ENCODE peak calls at places on chromosome 21, in eight cellular contexts. Y, I, H, V, D, G, P and J are unnamed samples.

GRCh38 chr21:31236528-31236927 is 107.5 kb downstream of the TIAM1 start:
- DNase-seq in Y (no peak), I (no peak), H (no peak), V (no peak), D (no peak), G (no peak), P (no peak), J (no peak)

GRCh38 chr21:24514081-24514733 is 1093.1 kb downstream of the MRPL39 start:
- DNase-seq in Y (no peak), I (no peak), H (no peak), V (no peak), D (no peak), G (no peak), P (no peak), J (no peak)

GRCh38 chr21:29302340-29302991 is 3.7 kb downstream of the BACH1 start:
- DNase-seq in Y (no peak), I (no peak), H (no peak), V (no peak), D (no peak), G (no peak), P (no peak), J (no peak)

GRCh38 chr21:41227357-41228005 is 59.5 kb downstream of the BACE2 start:
- DNase-seq in Y (no peak), I (no peak), H (no peak), V (no peak), D (no peak), G (no peak), P (no peak), J (no peak)

GRCh38 chr21:36909423-36909822 is 57.0 kb downstream of the HLCS start:
- DNase-seq in Y (no peak), I (no peak), H (no peak), V (peak; percentile 37), D (no peak), G (no peak), P (no peak), J (no peak)

GRCh38 chr21:39705849-39706248 is 39.1 kb upstream of the IGSF5 start:
- DNase-seq in Y (no peak), I (no peak), H (no peak), V (no peak), D (no peak), G (no peak), P (no peak), J (no peak)

GRCh38 chr21:38990424-38990794 is 184.7 kb downstream of the ETS2 start:
- DNase-seq in Y (no peak), I (peak; percentile 36), H (no peak), V (no peak), D (no peak), G (peak; percentile 46), P (no peak), J (no peak)

GRCh38 chr21:22791986-22792560 is 1793.9 kb downstream of the NCAM2 start:
- DNase-seq in Y (peak; percentile 31), I (no peak), H (no peak), V (peak; percentile 2), D (no peak), G (peak; percentile 28), P (no peak), J (peak; percentile 11)

GRCh38 chr21:46411236-46411635 is 47.5 kb upstream of the DIP2A start:
- DNase-seq in Y (no peak), I (no peak), H (no peak), V (no peak), D (no peak), G (no peak), P (no peak), J (no peak)

GRCh38 chr21:33685613-33686197 is 43.4 kb downstream of the ITSN1 start:
- DNase-seq in Y (no peak), I (no peak), H (no peak), V (no peak), D (no peak), G (no peak), P (no peak), J (no peak)
- TF ChIP-seq CTCF in Y (no peak), I (no peak), H (no peak), V (no peak), D (no peak), G (no peak), P (no peak), J (no peak)

DNA sequence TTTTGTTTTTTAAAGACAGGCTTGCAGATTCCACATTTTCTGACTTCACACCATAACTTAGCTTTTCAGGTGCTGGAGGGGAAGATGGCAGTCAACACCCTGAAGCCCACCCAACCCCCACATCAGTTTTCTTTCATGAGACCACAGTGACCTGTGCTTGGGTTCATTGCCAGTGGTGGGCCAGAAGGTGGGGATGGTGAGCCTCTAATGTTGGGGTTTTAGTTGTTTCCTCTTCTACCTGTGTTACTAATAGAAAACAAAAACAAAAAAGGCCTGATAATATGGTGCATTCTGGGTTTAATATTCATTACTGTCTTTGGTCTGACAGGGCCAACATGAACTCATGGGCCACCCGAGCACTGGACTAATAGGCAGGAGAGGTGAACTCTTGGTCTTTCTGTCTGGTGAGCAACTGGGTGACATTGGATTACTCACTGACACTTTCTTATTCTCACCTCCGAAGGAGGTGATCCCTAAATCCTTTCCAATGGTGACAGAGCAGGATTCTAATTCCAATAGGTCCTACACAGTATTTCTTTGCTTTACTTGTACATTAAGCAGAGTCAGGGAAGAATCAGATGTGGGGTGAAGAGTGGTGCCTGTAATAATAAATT is 132.8 kb downstream of the CLIC6 start:
- DNase-seq in Y (peak; percentile 61), I (no peak), H (no peak), V (peak; percentile 21), D (no peak), G (peak; percentile 33), P (no peak), J (peak; percentile 28)
- TF ChIP-seq CTCF in Y (peak; percentile 69), I (no peak), H (no peak), V (no peak), D (no peak), G (peak; percentile 42), P (peak; percentile 16), J (peak; percentile 20)

GRCh38 chr21:42330380-42331336 is 15.4 kb upstream of the TFF3 start:
- DNase-seq in Y (peak; percentile 52), I (no peak), H (no peak), V (no peak), D (no peak), G (no peak), P (peak; percentile 14), J (no peak)
- TF ChIP-seq CTCF in Y (no peak), I (no peak), H (no peak), V (no peak), D (no peak), G (no peak), P (no peak), J (no peak)

DNA sequence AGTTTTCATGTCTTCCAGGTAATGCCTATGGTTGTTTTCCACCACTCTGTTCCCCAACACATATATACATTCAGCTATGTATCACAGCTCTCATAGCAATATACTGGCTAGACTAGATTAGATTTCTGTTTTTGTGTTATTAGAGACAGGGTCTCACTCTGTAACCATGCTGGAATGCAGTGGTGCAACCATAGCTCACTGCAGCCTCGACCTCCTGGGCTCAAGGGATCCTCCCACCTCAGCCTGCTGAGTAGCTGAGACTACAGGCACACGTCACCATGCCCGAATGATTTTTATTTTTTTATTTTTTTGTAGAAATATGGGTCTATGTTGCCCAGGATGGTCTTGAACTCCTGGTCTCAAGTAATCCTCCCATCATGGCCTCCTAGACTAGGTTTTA is 37.7 kb downstream of the SYNJ1 start:
- DNase-seq in Y (no peak), I (no peak), H (no peak), V (no peak), D (no peak), G (no peak), P (no peak), J (no peak)
- TF ChIP-seq CTCF in Y (no peak), I (no peak), H (no peak), V (no peak), D (no peak), G (no peak), P (no peak), J (no peak)

GRCh38 chr21:26461500-26461899 is 111.6 kb downstream of the CYYR1 start:
- DNase-seq in Y (no peak), I (no peak), H (no peak), V (no peak), D (no peak), G (no peak), P (no peak), J (no peak)

GRCh38 chr21:26457817-26458216 is 115.3 kb downstream of the CYYR1 start:
- DNase-seq in Y (no peak), I (no peak), H (no peak), V (no peak), D (no peak), G (no peak), P (no peak), J (no peak)

GRCh38 chr21:26460621-26461020 is 112.5 kb downstream of the CYYR1 start:
- DNase-seq in Y (no peak), I (no peak), H (no peak), V (no peak), D (no peak), G (no peak), P (no peak), J (no peak)
- TF ChIP-seq CTCF in Y (no peak), I (no peak), H (no peak), V (no peak), D (no peak), G (no peak), P (no peak), J (no peak)

GRCh38 chr21:25887166-25887565 is 152.4 kb downstream of the GABPA start:
- DNase-seq in Y (no peak), I (no peak), H (no peak), V (no peak), D (no peak), G (no peak), P (no peak), J (no peak)
- TF ChIP-seq CTCF in Y (no peak), I (no peak), H (no peak), V (no peak), D (no peak), G (no peak), P (no peak), J (peak; percentile 42)

GRCh38 chr21:42539931-42540343 is 26.3 kb downstream of the SLC37A1 start:
- DNase-seq in Y (no peak), I (peak; percentile 51), H (no peak), V (no peak), D (no peak), G (peak; percentile 44), P (no peak), J (no peak)
- TF ChIP-seq CTCF in Y (no peak), I (no peak), H (no peak), V (no peak), D (no peak), G (peak; percentile 36), P (no peak), J (no peak)

DNA sequence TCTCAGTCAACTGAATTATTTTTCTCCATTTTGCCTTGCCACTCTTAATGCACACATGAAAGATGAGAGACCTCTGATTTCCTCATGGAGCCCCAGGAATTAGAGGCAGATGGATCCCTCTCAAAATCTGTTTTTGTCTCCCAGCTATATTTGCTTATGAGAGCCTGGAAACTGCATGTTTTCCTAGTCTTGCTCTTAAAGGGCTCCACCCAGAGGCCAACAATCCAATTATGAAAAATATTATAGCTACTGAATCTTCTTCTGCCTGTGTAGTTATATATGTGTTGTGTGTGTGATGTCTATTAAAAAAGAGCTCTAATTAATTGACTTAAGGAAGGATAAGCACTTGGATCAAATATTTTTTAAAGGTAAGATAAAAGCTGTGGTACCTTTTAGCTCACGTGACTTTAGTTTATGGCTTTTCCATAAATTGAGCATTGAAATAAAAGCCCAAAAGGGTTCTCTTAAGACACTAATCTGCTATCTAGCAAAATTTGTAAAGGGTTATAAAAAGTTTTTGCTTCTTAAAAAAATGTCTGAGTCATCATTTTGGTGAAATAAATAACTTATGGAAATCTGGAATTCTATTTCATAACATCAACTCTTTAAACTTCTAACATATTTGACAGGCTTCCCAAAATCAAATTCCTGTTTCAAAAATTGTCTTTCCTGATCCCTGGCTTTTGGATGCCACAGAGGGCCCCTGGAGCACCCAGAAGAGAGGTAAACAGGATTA is 31.2 kb upstream of the TSPEAR start:
- DNase-seq in Y (no peak), I (no peak), H (no peak), V (no peak), D (no peak), G (no peak), P (no peak), J (no peak)
- TF ChIP-seq CTCF in Y (peak; percentile 19), I (no peak), H (no peak), V (no peak), D (peak; percentile 37), G (no peak), P (no peak), J (no peak)